ENCODE peak calls at places on chromosomes 6 and 20, in ten cellular contexts. H is T1000; T is astrocyte of the cerebellum; U is A549; B is substantia nigra; C is stimulated activated CD4-positive, alpha-beta T cell treated with anti-CD3 and anti-CD28 coated beads, Interleukin-15, amount 100 ng/mL, for 24 hours; V is mucosa of gallbladder; O is psoas muscle; N is osteocyte; Z is caudate nucleus. F is an unnamed sample.

GRCh38 chr20:5164645-5165399 is 38.0 kb downstream of the CDS2 start:
- DNase-seq in H (no peak), T (no peak), U (no peak), B (no peak), C (no peak), V (no peak), O (no peak), N (no peak), Z (no peak), F (no peak)

GRCh38 chr6:48844696-48845095 is 618.4 kb downstream of the MMUT start:
- DNase-seq in H (no peak), T (no peak), U (no peak), B (no peak), C (no peak), V (no peak), O (no peak), N (no peak), Z (no peak), F (no peak)

GRCh38 chr6:143698759-143699750 is 21.3 kb downstream of the PHACTR2 start:
- DNase-seq in H (no peak), T (no peak), U (no peak), B (no peak), C (no peak), V (no peak), O (no peak), N (no peak), Z (no peak), F (no peak)

GRCh38 chr20:43727980-43728590 is 1.3 kb upstream of the GTSF1L start:
- DNase-seq in H (no peak), T (no peak), U (peak), B (no peak), C (no peak), V (no peak), O (no peak), N (no peak), Z (no peak), F (no peak)

GRCh38 chr6:116557863-116558262 is 4.3 kb downstream of the CALHM4 start:
- DNase-seq in H (peak), T (peak), U (peak), B (no peak), C (no peak), V (peak), O (no peak), N (no peak), Z (no peak), F (peak)

GRCh38 chr20:10537850-10538480 is 102.9 kb downstream of the SLX4IP start:
- DNase-seq in H (no peak), T (peak), U (no peak), B (no peak), C (no peak), V (no peak), O (no peak), N (no peak), Z (no peak), F (no peak)

GRCh38 chr6:45185403-45186251 is 142.5 kb upstream of the RUNX2 start:
- DNase-seq in H (no peak), T (no peak), U (no peak), B (no peak), C (no peak), V (no peak), O (no peak), N (no peak), Z (no peak), F (no peak)

GRCh38 chr20:24999568-24999967 is 7.0 kb upstream of the APMAP start:
- DNase-seq in H (no peak), T (no peak), U (no peak), B (no peak), C (no peak), V (no peak), O (no peak), N (peak), Z (no peak), F (no peak)

GRCh38 chr6:52526634-52527033 is 50.2 kb downstream of the TRAM2 start:
- DNase-seq in H (no peak), T (no peak), U (no peak), B (no peak), C (no peak), V (no peak), O (no peak), N (no peak), Z (no peak), F (no peak)

GRCh38 chr6:7087491-7087979 is 20.2 kb upstream of the RREB1 start:
- DNase-seq in H (no peak), T (no peak), U (no peak), B (no peak), C (peak), V (no peak), O (no peak), N (peak), Z (no peak), F (no peak)